ENCODE peak calls at places on chromosomes 3 and 15, in eight cellular contexts. G is NCI-H510A; V is epithelial cell of esophagus; Z is activated CD8-positive, alpha-beta memory T cell treated with anti-CD3 and anti-CD28 coated beads, Interleukin-2, amount 10 ng/mL, durations not matched to agents 7 days and 5 days; M is substantia nigra; E is astrocyte of the spinal cord; S is activated CD4-positive, CD25-positive, alpha-beta regulatory T cell; Y is cardiac fibroblast. L is an unnamed sample.

GRCh38 chr3:124428372-124429128 is 301.7 kb upstream of the UMPS start:
- DNase-seq in V (no peak), E (no peak), Y (no peak), G (no peak), S (no peak), M (no peak), Z (no peak), L (no peak)

GRCh38 chr3:142647856-142648255 is 51.7 kb downstream of the PLS1 start:
- DNase-seq in V (peak), Z (no peak), G (no peak), Y (peak), S (no peak), E (peak), M (no peak), L (no peak)

GRCh38 chr15:99440029-99440428 is 125.8 kb upstream of the MEF2A start:
- DNase-seq in Z (peak), G (no peak), M (no peak), S (no peak), V (no peak), E (no peak), Y (no peak), L (peak)

GRCh38 chr3:127053450-127053849 is 70.5 kb downstream of the PLXNA1 start:
- DNase-seq in V (no peak), Y (no peak), Z (no peak), E (no peak), G (no peak), S (no peak), M (no peak), L (no peak)

GRCh38 chr3:42649783-42650182 is 3.7 kb upstream of the ZBTB47 start:
- DNase-seq in Y (no peak), S (no peak), V (no peak), G (no peak), Z (no peak), M (no peak), E (no peak), L (peak)

GRCh38 chr15:91548588-91548987 is 304.9 kb upstream of the SLCO3A1 start:
- DNase-seq in E (peak), Y (peak), V (no peak), G (no peak), S (no peak), Z (no peak), M (no peak), L (no peak)

GRCh38 chr3:73509812-73510211 is 114.9 kb downstream of the PDZRN3 start:
- DNase-seq in V (no peak), S (no peak), Y (no peak), M (no peak), G (no peak), E (no peak), Z (no peak), L (no peak)

GRCh38 chr15:91407237-91407889 is 307.3 kb downstream of the SV2B start:
- DNase-seq in M (no peak), Z (no peak), S (no peak), E (peak), G (no peak), V (peak), Y (peak), L (peak)

GRCh38 chr3:149529099-149529498 is 54.6 kb downstream of the TM4SF4 start:
- DNase-seq in Y (no peak), G (no peak), Z (no peak), M (no peak), V (peak), S (no peak), E (no peak), L (no peak)

GRCh38 chr3:22089284-22089683 is 338.3 kb upstream of the ZNF385D start:
- DNase-seq in G (peak), S (no peak), V (peak), Y (peak), M (no peak), E (peak), Z (no peak), L (no peak)

GRCh38 chr3:20254268-20255117 is 68.5 kb upstream of the SGO1 start:
- DNase-seq in E (no peak), V (no peak), Y (no peak), S (no peak), G (no peak), Z (no peak), M (no peak), L (no peak)

GRCh38 chr3:128806588-128806987 is 72.8 kb upstream of the ACAD9 start:
- DNase-seq in Z (no peak), M (no peak), Y (no peak), V (no peak), S (no peak), G (no peak), E (no peak), L (no peak)

GRCh38 chr3:154059798-154060197 is 61.4 kb upstream of the ARHGEF26 start:
- DNase-seq in M (no peak), Y (peak), G (no peak), S (no peak), Z (no peak), E (no peak), V (peak), L (no peak)

GRCh38 chr3:17065315-17065714 is 180.6 kb downstream of the PLCL2 start:
- DNase-seq in Y (no peak), G (no peak), M (no peak), S (no peak), V (no peak), E (peak), Z (no peak), L (no peak)

GRCh38 chr3:126100688-126101301 is 16.9 kb upstream of the SLC41A3 start:
- DNase-seq in E (peak), Y (no peak), M (no peak), V (no peak), G (no peak), Z (no peak), S (no peak), L (peak)

GRCh38 chr3:176296066-176296597 is 901.1 kb downstream of the TBL1XR1 start:
- DNase-seq in Z (no peak), Y (no peak), E (no peak), M (no peak), V (no peak), S (no peak), G (no peak), L (no peak)

GRCh38 chr15:22916606-22917350 is 63.4 kb downstream of the CYFIP1 start:
- DNase-seq in Z (no peak), V (no peak), E (no peak), G (no peak), S (no peak), Y (no peak), M (no peak), L (no peak)

GRCh38 chr15:69482686-69483256 is 30.2 kb downstream of the RPLP1 start:
- DNase-seq in Z (no peak), S (no peak), M (no peak), G (no peak), E (no peak), V (peak), Y (no peak), L (no peak)

GRCh38 chr3:61964566-61964965 is 403.2 kb downstream of the PTPRG start:
- DNase-seq in E (no peak), V (no peak), S (no peak), G (no peak), M (no peak), Z (no peak), Y (peak), L (no peak)

GRCh38 chr3:147410126-147410517 is 957 bp downstream of the ZIC1 start:
- DNase-seq in E (peak), G (no peak), S (no peak), M (no peak), V (no peak), Y (no peak), Z (no peak), L (no peak)

GRCh38 chr3:93855406-93855805 is 118.3 kb downstream of the PROS1 start:
- DNase-seq in V (no peak), S (no peak), Z (no peak), Y (no peak), G (no peak), E (no peak), M (no peak), L (no peak)

L was measured in activated CD8-positive, alpha-beta T cell treated with anti-CD3 and anti-CD28 coated beads, Interleukin-2, amount 10 ng/mL, durations not matched to agents 7 days and 5 days.